ENCODE peak calls at places on chromosomes 7 and 10, in seven cellular contexts. K is kidney epithelial cell, M is GM20000, G is GM12865, X is BJ, H is transverse colon, Z is astrocyte of the spinal cord. Q is an unnamed sample.

GRCh38 chr7:41451826-41452225 is 251.1 kb downstream of the INHBA start:
- DNase-seq in G (no peak), X (no peak), Z (no peak), K (no peak), M (no peak), H (no peak), Q (peak; percentile 23)

GRCh38 chr7:132234751-132235150 is 341.5 kb downstream of the PLXNA4 start:
- DNase-seq in Z (peak; percentile 45), X (no peak), G (no peak), M (no peak), H (no peak), K (no peak), Q (no peak)

GRCh38 chr7:112877671-112878460 is 87.7 kb upstream of the TMEM168 start:
- DNase-seq in X (no peak), K (no peak), G (no peak), M (no peak), Z (no peak), H (no peak), Q (peak; percentile 1)

GRCh38 chr7:27808626-27809025 is 68.7 kb downstream of the TAX1BP1 start:
- DNase-seq in H (no peak), Z (peak; percentile 76), G (no peak), X (peak; percentile 26), M (no peak), K (no peak), Q (peak; percentile 66)

GRCh38 chr7:40899151-40899550 is 764.3 kb downstream of the SUGCT start:
- DNase-seq in K (no peak), Z (no peak), X (peak; percentile 91), H (no peak), M (no peak), G (no peak), Q (no peak)

GRCh38 chr7:5634107-5634950 is 147.1 kb downstream of the RNF216 start:
- DNase-seq in M (no peak), X (peak; percentile 96), K (peak; percentile 32), Z (peak; percentile 89), G (no peak), H (peak; percentile 65), Q (peak; percentile 66)

GRCh38 chr10:69953851-69954250 is 98.8 kb upstream of the MACROH2A2 start:
- DNase-seq in Z (no peak), G (peak; percentile 11), K (no peak), X (no peak), M (no peak), H (no peak), Q (no peak)

GRCh38 chr7:151469281-151469680 is 29.3 kb upstream of the CRYGN start:
- DNase-seq in Z (peak; percentile 21), X (no peak), G (no peak), H (peak; percentile 69), K (no peak), M (no peak), Q (no peak)

GRCh38 chr7:66804001-66804400 is 63.5 kb downstream of the RABGEF1 start:
- DNase-seq in Z (peak; percentile 13), M (no peak), K (no peak), X (no peak), G (no peak), H (no peak), Q (no peak)

GRCh38 chr10:43200538-43201390 is 62.5 kb downstream of the CSGALNACT2 start:
- DNase-seq in H (no peak), G (no peak), X (no peak), Z (no peak), K (no peak), M (peak; percentile 20), Q (no peak)

GRCh38 chr7:134823400-134823799 is 44.0 kb downstream of the CALD1 start:
- DNase-seq in X (peak; percentile 61), K (no peak), G (no peak), M (no peak), Z (peak; percentile 92), H (no peak), Q (peak; percentile 64)

GRCh38 chr7:41621953-41622831 is 80.7 kb downstream of the INHBA start:
- DNase-seq in X (no peak), G (no peak), M (no peak), H (no peak), K (no peak), Z (no peak), Q (no peak)

GRCh38 chr7:107394301-107394700 is 75.6 kb upstream of the GPR22 start:
- DNase-seq in X (peak; percentile 36), K (no peak), Z (no peak), H (no peak), M (no peak), G (no peak), Q (peak; percentile 30)

GRCh38 chr10:120076966-120077706 is 184.6 kb downstream of the SEC23IP start:
- DNase-seq in M (no peak), K (no peak), G (no peak), X (no peak), H (no peak), Z (no peak), Q (no peak)

GRCh38 chr7:43938892-43939482 is 12.8 kb downstream of the UBE2D4 start:
- DNase-seq in Z (no peak), K (no peak), X (no peak), H (no peak), G (no peak), M (no peak), Q (no peak)

GRCh38 chr7:130409067-130409721 is 28.9 kb downstream of the CPA1 start:
- DNase-seq in K (no peak), G (no peak), H (no peak), Z (no peak), M (no peak), X (no peak), Q (no peak)

GRCh38 chr10:112782176-112782907 is 167.7 kb upstream of the TCF7L2 start:
- DNase-seq in G (no peak), M (no peak), K (no peak), H (peak; percentile 49), Z (no peak), X (no peak), Q (no peak)

GRCh38 chr7:130491841-130492518 is at the start of gene MEST:
- DNase-seq in M (no peak), Z (peak; percentile 35), G (peak; percentile 29), K (no peak), X (no peak), H (no peak), Q (no peak)

GRCh38 chr7:40455485-40455884 is 320.7 kb downstream of the SUGCT start:
- DNase-seq in M (no peak), H (no peak), X (no peak), Z (no peak), G (no peak), K (no peak), Q (no peak)

GRCh38 chr10:31789555-31789954 is 139.1 kb downstream of the ARHGAP12 start:
- DNase-seq in M (no peak), G (no peak), H (no peak), X (no peak), K (no peak), Z (no peak), Q (no peak)

GRCh38 chr10:7389844-7390243 is 21.0 kb downstream of the SFMBT2 start:
- DNase-seq in Z (no peak), X (no peak), H (no peak), G (no peak), K (no peak), M (no peak), Q (no peak)

GRCh38 chr7:156466262-156466661 is 174.3 kb upstream of the RNF32 start:
- DNase-seq in Z (no peak), K (no peak), X (no peak), G (no peak), H (no peak), M (no peak), Q (no peak)

GRCh38 chr10:44405038-44405437 is 20.1 kb upstream of the CXCL12 start:
- DNase-seq in H (no peak), G (no peak), X (no peak), K (no peak), Z (no peak), M (no peak), Q (no peak)
- TF ChIP-seq CTCF in H (no peak), G (no peak), X (no peak), K (no peak), Z (no peak), M (no peak), Q (no peak)

DNA sequence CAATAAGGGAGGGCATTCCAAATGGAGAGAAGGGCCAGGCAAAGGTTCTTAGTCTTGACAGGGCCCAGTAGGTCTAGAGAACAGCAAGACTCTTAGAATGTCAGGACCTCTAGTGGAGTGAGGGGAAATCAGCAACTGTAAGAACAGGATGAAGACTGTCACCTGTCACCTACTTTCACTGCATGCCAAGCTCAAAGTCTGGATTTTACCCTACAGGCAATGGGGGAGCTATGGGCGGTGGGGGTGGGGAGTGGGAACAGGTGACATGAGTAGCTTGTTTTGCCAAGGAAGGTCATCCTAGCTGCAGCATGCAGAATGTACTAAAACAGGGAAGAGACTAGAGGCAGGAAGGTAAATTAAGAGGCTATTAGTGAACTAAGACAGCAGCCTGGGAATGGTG is 18.3 kb downstream of the GOT1 start:
- DNase-seq in H (no peak), M (no peak), Z (no peak), G (no peak), K (no peak), X (no peak), Q (no peak)
- TF ChIP-seq CTCF in H (peak; percentile 3), M (no peak), Z (no peak), G (no peak), K (no peak), X (no peak), Q (no peak)

DNA sequence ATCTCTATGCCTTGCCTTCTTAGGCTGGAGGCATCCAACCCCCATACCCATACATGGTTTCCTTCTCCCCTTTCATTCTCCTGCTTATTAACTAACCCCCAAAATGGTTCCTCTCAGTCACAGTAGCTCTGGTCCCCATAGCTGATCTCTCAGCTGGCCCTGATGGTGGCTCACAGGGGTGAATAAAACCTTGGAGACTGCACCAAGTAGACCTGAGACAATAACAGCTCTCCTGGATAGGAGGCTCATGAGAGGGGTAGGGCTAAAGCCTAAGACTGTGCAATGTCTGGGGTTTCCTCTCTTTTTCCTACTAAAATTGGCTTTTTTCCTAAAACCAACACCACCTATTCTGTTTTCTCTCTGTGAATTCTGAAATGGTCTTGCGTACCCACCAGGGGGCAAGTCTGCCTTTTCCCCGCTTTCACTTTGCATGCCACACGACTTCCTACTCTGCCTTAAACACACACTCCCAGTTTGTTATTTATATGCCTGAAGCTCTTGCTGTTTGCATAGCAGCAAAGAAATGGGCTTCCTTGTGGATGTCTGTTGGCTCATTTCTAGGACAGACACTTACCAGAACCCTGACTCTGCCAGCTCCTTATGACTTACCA is 18.4 kb upstream of the PON1 start:
- DNase-seq in Z (peak; percentile 8), X (no peak), G (no peak), K (no peak), M (no peak), H (no peak), Q (no peak)
- TF ChIP-seq CTCF in Z (peak; percentile 22), X (no peak), G (no peak), K (no peak), M (no peak), H (no peak), Q (no peak)

DNA sequence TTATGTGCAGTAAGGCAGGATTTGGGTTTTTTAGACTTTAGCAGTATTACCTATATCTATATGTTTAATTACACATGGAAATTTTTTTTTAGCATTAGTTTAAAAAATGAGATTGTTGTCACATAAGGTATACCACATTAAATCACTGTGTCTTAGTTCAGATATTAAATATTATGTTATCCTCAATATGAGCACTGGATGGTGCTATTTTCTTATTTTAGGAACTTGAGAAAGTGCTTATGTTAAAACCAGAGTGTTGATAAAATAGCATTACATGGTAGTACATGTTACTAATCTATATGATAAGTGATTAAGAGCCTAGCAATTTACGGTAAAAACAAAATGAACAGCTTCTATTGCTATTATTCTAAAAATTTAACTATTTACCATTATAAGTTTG is 28.8 kb downstream of the MIOS start:
- DNase-seq in Z (peak; percentile 35), X (no peak), H (no peak), G (no peak), K (no peak), M (no peak), Q (peak; percentile 9)
- TF ChIP-seq CTCF in Z (no peak), X (peak; percentile 15), H (peak; percentile 29), G (no peak), K (no peak), M (no peak), Q (peak; percentile 72)